ENCODE peak calls at places on chromosomes 6 and 20, in ten cellular contexts. N is GM12878, R is GM12864, M is PC-9, E is AG09319, D is A673, U is fibroblast of villous mesenchyme, I is GM23338, X is upper lobe of right lung, Z is brain microvascular endothelial cell. V is an unnamed sample.

GRCh38 chr20:51426879-51427624 is 115.5 kb downstream of the NFATC2 start:
- DNase-seq in X (no peak), N (no peak), D (no peak), Z (no peak), U (no peak), E (no peak), M (no peak), I (no peak), R (no peak), V (no peak)

GRCh38 chr6:30876039-30876730 is 8.1 kb upstream of the DDR1 start:
- DNase-seq in M (no peak), Z (peak), E (no peak), D (no peak), X (no peak), U (peak), I (no peak), R (no peak), N (no peak), V (no peak)

GRCh38 chr20:63783970-63784369 is 44.4 kb downstream of the SLC2A4RG start:
- DNase-seq in N (no peak), M (no peak), R (no peak), E (no peak), I (no peak), D (no peak), U (no peak), Z (no peak), X (no peak), V (no peak)

GRCh38 chr6:44105146-44105545 is 22.1 kb downstream of the MRPL14 start:
- DNase-seq in R (no peak), Z (no peak), I (no peak), D (no peak), N (no peak), M (no peak), E (no peak), X (no peak), U (no peak), V (no peak)

GRCh38 chr6:164035912-164036485 is 621.5 kb downstream of the QKI start:
- DNase-seq in D (no peak), U (no peak), E (no peak), I (peak), M (no peak), Z (no peak), N (no peak), R (no peak), X (no peak), V (no peak)

GRCh38 chr6:122482750-122483080 is 11.1 kb upstream of the SERINC1 start:
- DNase-seq in U (peak), Z (no peak), D (no peak), X (no peak), M (no peak), I (peak), N (no peak), E (no peak), R (no peak), V (no peak)

GRCh38 chr6:5950448-5950847 is 56.3 kb downstream of the NRN1 start:
- DNase-seq in M (no peak), X (no peak), E (no peak), N (no peak), U (no peak), I (peak), R (no peak), Z (peak), D (peak), V (peak)

GRCh38 chr20:64099880-64100565 is 7.3 kb downstream of the NPBWR2 start:
- DNase-seq in D (no peak), E (no peak), R (no peak), Z (no peak), U (no peak), I (no peak), X (no peak), N (no peak), M (no peak), V (peak)

GRCh38 chr6:15810618-15811017 is 147.8 kb upstream of the DTNBP1 start:
- DNase-seq in M (no peak), Z (no peak), N (no peak), D (no peak), X (no peak), R (no peak), E (no peak), U (no peak), I (no peak), V (no peak)

GRCh38 chr6:15817100-15817499 is 154.3 kb upstream of the DTNBP1 start:
- DNase-seq in I (no peak), M (no peak), N (no peak), X (no peak), U (no peak), Z (no peak), D (no peak), R (no peak), E (no peak), V (no peak)

GRCh38 chr6:15816661-15817060 is 153.8 kb upstream of the DTNBP1 start:
- DNase-seq in D (no peak), Z (no peak), M (no peak), U (no peak), R (no peak), I (no peak), X (no peak), E (no peak), N (no peak), V (no peak)

DNA sequence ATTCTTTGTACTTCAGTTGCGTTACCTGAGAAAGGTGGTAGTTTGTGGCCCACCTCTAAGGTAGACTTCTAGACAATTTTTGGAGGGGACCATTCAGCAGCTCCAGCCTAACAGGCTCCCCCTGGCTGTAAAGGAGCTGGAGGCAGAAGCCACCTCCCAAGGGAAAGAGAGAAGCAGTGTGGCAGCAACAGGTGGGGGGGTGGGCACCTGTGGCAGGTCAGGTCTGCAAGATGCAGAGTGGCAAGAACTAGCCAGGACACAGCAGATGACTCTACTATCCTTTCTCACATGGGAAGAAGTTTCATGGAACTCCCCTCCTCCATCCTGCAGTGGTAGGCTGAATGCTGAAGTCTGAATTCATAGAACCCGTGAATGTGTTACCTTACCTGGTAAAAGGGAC is 148.3 kb upstream of the DTNBP1 start:
- DNase-seq in N (no peak), I (no peak), D (no peak), E (no peak), Z (no peak), R (no peak), X (no peak), U (no peak), M (no peak), V (no peak)
- TF ChIP-seq CTCF in N (no peak), I (peak), D (no peak), E (no peak), Z (no peak), R (no peak), X (no peak), U (no peak), M (no peak), V (no peak)

GRCh38 chr6:42879372-42880239 is at the start of gene RPL7L1:
- DNase-seq in Z (peak), X (peak), R (peak), I (peak), D (peak), M (peak), N (peak), U (peak), E (peak), V (peak)
- TF ChIP-seq CTCF in Z (peak), X (peak), R (peak), I (no peak), D (no peak), M (peak), N (peak), U (no peak), E (no peak), V (no peak)

GRCh38 chr20:37756234-37756633 is 62.4 kb downstream of the CTNNBL1 start:
- DNase-seq in N (no peak), X (no peak), U (no peak), E (no peak), Z (no peak), D (no peak), M (no peak), I (no peak), R (no peak), V (no peak)

GRCh38 chr20:37757550-37757949 is 63.7 kb downstream of the CTNNBL1 start:
- DNase-seq in M (no peak), X (no peak), R (no peak), D (no peak), I (peak), E (no peak), Z (no peak), N (no peak), U (no peak), V (no peak)

GRCh38 chr20:37759761-37760209 is 66.0 kb downstream of the CTNNBL1 start:
- DNase-seq in E (no peak), D (no peak), I (no peak), U (no peak), Z (no peak), N (no peak), M (no peak), R (no peak), X (no peak), V (no peak)

GRCh38 chr20:37758332-37758731 is 64.5 kb downstream of the CTNNBL1 start:
- DNase-seq in I (peak), E (no peak), M (no peak), D (no peak), R (no peak), X (no peak), U (no peak), Z (no peak), N (no peak), V (no peak)

DNA sequence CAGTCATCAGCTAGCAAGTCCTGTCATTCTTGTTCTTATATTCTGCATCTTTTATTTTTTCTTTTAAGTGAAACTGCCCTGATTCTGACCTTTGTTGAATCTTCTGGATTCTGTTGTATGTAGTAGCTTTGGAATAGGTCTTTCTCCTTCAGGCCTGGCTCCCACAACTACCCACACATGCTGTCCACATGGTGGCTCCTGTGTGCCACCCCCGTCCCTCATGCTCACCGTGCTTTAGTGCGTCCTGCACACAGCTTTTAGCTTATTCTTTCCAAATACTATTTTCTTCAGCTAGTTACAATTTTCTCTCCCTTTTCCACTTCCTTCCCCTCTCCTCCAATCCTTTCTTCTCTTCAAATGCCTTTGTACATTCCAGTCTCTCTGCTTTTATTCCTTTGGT is 61.8 kb downstream of the CTNNBL1 start:
- DNase-seq in N (no peak), X (no peak), R (no peak), M (no peak), U (peak), D (no peak), Z (no peak), I (no peak), E (no peak), V (no peak)
- TF ChIP-seq CTCF in N (no peak), X (no peak), R (no peak), M (no peak), U (peak), D (peak), Z (peak), I (peak), E (peak), V (no peak)

GRCh38 chr20:20184149-20184548 is 131.8 kb downstream of the CFAP61 start:
- DNase-seq in E (no peak), M (no peak), X (no peak), R (no peak), N (no peak), D (peak), I (peak), U (no peak), Z (no peak), V (no peak)
- TF ChIP-seq CTCF in E (peak), M (peak), X (peak), R (peak), N (peak), D (peak), I (peak), U (peak), Z (peak), V (no peak)